ENCODE peak calls at places on chromosomes 3 and 15, in four cellular contexts. A is suprapubic skin, L is adrenal gland, F is spleen. U is an unnamed sample.

GRCh38 chr15:96553931-96554330 is 223.4 kb downstream of the NR2F2 start:
- DNase-seq in A (no peak), L (no peak), F (no peak), U (no peak)

GRCh38 chr15:32718822-32719716 is 1.3 kb downstream of the GREM1 start:
- DNase-seq in A (no peak), L (no peak), F (no peak), U (no peak)

GRCh38 chr3:25895443-25895842 is 105.6 kb downstream of the OXSM start:
- DNase-seq in A (no peak), L (no peak), F (no peak), U (no peak)

GRCh38 chr15:25136119-25136518 is 181.3 kb downstream of the SNRPN start:
- DNase-seq in A (no peak), L (no peak), F (no peak), U (no peak)

GRCh38 chr3:196149922-196150321 is 61.3 kb downstream of the ZDHHC19 start:
- DNase-seq in A (no peak), L (no peak), F (no peak), U (no peak)

GRCh38 chr3:84965141-84965540 is 6.4 kb downstream of the CADM2 start:
- DNase-seq in A (no peak), L (no peak), F (no peak), U (no peak)

GRCh38 chr3:71499477-71499876 is 84.1 kb downstream of the FOXP1 start:
- DNase-seq in A (no peak), L (no peak), F (no peak), U (no peak)

GRCh38 chr3:62737449-62737848 is 137.8 kb downstream of the CADPS start:
- DNase-seq in A (no peak), L (no peak), F (no peak), U (no peak)

GRCh38 chr15:63362196-63362595 is 19.4 kb downstream of the CA12 start:
- DNase-seq in A (no peak), L (peak; percentile 33), F (no peak), U (no peak)

DNA sequence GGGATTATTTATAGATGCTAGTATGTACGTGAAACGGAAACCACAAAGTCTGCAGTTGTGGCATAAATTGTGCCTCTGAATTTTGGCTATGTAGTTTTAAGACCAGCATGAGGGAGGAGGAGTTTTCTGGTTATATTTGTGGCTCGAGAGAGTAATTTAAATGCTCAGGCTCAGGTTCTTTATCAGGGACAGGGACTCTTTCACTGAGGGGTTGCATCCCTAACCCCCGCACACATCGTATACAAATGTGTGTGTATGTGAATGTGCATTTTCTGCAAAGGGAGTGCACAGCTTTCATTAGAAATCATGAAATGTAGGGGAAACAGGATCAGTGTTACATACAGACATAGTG is 12.6 kb downstream of the GCSAM start:
- DNase-seq in A (no peak), L (no peak), F (no peak), U (no peak)
- H3K4me1 ChIP-seq in A (no peaks in the 10 kb centered on the region), L (no peaks in the 10 kb centered on the region), F (peaks cover 70% of the 10 kb centered on the region), U (no peaks in the 10 kb centered on the region)

GRCh38 chr3:112247351-112247750 is 46.7 kb downstream of the SLC9C1 start:
- DNase-seq in A (no peak), L (no peak), F (no peak), U (no peak)

GRCh38 chr3:112253301-112253971 is 40.6 kb downstream of the SLC9C1 start:
- DNase-seq in A (no peak), L (no peak), F (no peak), U (no peak)

GRCh38 chr3:112247900-112248299 is 46.1 kb downstream of the SLC9C1 start:
- DNase-seq in A (no peak), L (no peak), F (no peak), U (no peak)
- TF ChIP-seq POLR2A in A (no peak), L (no peak), F (no peak), U (no peak)

GRCh38 chr15:29631076-29632070 is 190.9 kb downstream of the TJP1 start:
- DNase-seq in A (no peak), L (no peak), F (no peak), U (no peak)
- TF ChIP-seq CTCF in A (no peak), L (no peak), F (no peak), U (no peak)

GRCh38 chr3:42013652-42014442 is 51.9 kb upstream of the ULK4 start:
- DNase-seq in A (peak; percentile 78), L (peak; percentile 49), F (peak; percentile 92), U (peak; percentile 35)
- H3K4me1 ChIP-seq in A (peaks cover 27% of the 10 kb centered on the region), L (peaks cover 12% of the 10 kb centered on the region), F (peaks cover 45% of the 10 kb centered on the region), U (no peaks in the 10 kb centered on the region)

GRCh38 chr15:81315452-81316203 is 8.3 kb downstream of the STARD5 start:
- DNase-seq in A (no peak), L (no peak), F (peak; percentile 78), U (no peak)
- TF ChIP-seq POLR2A in A (no peak), L (no peak), F (no peak), U (no peak)

GRCh38 chr15:85010472-85011209 is 29.0 kb downstream of the PDE8A start:
- DNase-seq in A (no peak), L (no peak), F (no peak), U (peak; percentile 24)
- TF ChIP-seq CTCF in A (no peak), L (no peak), F (no peak), U (peak; percentile 9)

GRCh38 chr3:8756671-8757070 is 12.7 kb downstream of the OXTR start:
- DNase-seq in A (peak; percentile 57), L (no peak), F (no peak), U (no peak)

GRCh38 chr3:8757551-8758518 is 11.6 kb downstream of the OXTR start:
- DNase-seq in A (peak; percentile 48), L (peak; percentile 8), F (no peak), U (peak; percentile 45)

GRCh38 chr3:8760091-8760490 is 9.3 kb downstream of the OXTR start:
- DNase-seq in A (peak; percentile 59), L (peak; percentile 12), F (no peak), U (no peak)

GRCh38 chr3:8760506-8760905 is 8.9 kb downstream of the OXTR start:
- DNase-seq in A (peak; percentile 61), L (no peak), F (no peak), U (no peak)

GRCh38 chr3:8759038-8759755 is 10.2 kb downstream of the OXTR start:
- DNase-seq in A (no peak), L (no peak), F (no peak), U (no peak)
- H3K4me1 ChIP-seq in A (peaks cover 2% of the 10 kb centered on the region), L (no peaks in the 10 kb centered on the region), F (no peaks in the 10 kb centered on the region), U (no peaks in the 10 kb centered on the region)

DNA sequence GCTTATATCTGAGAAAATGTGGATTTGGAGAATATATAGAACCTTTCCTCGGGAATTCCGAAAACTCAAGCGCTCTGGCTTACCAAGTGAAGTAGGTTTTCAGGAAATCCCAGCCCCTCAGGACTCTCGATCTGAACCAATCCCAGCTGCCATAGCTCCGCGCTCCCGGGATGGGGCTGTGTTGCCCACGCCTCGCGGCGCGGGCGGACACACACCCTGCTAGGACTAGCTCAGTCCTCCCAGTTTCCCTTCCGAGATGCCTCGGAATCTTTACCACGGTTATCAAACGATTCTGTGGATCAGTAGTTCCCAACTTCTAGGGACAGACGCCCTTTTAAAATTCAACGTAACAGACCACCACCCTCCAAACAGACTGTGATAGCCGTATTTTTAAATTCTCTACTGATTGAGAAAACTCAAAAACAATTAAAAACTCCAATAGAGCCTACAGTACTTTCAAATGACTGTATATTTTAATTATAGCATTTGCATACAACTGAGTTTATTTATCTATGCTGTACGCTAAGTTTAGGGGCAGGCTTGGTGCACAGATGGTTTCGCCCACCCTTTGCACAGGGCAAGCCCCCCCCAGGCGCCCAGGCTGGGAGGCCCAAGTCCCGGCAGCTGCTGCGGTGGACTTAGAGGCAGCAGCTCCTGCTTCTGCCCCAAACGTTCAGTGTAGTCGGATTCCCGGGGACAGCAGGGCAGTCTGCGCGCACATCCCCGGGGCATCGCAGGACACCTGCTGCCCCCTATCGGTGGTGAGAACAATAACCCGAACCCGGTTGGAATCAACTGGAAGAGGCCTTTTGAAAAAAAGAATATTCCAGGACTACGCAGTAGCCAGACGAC is 52.3 kb downstream of the CCDC54 start:
- DNase-seq in A (peak; percentile 84), L (peak; percentile 86), F (peak; percentile 90), U (peak; percentile 77)
- TF ChIP-seq POLR2A in A (no peak), L (peak; percentile 27), F (no peak), U (peak; percentile 23)